ENCODE peak calls at places on chromosomes 4 and X, in nine cellular contexts. Y, E, F, K, J, I, T, M and V are unnamed samples.

GRCh38 chrX:154411981-154412340 is 622 bp downstream of the TAFAZZIN start:
- DNase-seq in J (peak), T (peak), F (peak), I (peak), Y (peak), K (peak), E (no peak), M (peak), V (peak)

GRCh38 chr4:8188743-8189550 is 10.1 kb upstream of the SH3TC1 start:
- DNase-seq in I (peak), J (no peak), T (no peak), M (no peak), Y (no peak), F (no peak), E (no peak), K (no peak), V (no peak)

GRCh38 chr4:146844761-146845160 is 100.9 kb downstream of the TTC29 start:
- DNase-seq in E (no peak), I (no peak), M (no peak), Y (no peak), J (no peak), F (no peak), T (no peak), K (no peak), V (no peak)

GRCh38 chrX:12819231-12819630 is 28.0 kb downstream of the PRPS2 start:
- DNase-seq in E (no peak), F (peak), K (no peak), J (peak), Y (no peak), T (no peak), I (no peak), M (no peak), V (no peak)

GRCh38 chr4:54647070-54647469 is 10.7 kb upstream of the KIT start:
- DNase-seq in F (no peak), K (no peak), Y (no peak), T (no peak), I (no peak), E (no peak), J (no peak), M (no peak), V (no peak)

GRCh38 chr4:6925357-6925836 is 15.8 kb downstream of the TBC1D14 start:
- DNase-seq in J (no peak), M (no peak), I (no peak), Y (no peak), E (no peak), K (no peak), F (no peak), T (no peak), V (no peak)

GRCh38 chrX:151984891-151985290 is 10.4 kb upstream of the GABRE start:
- DNase-seq in K (no peak), F (no peak), J (no peak), Y (no peak), E (no peak), M (no peak), I (no peak), T (no peak), V (no peak)

GRCh38 chr4:10083861-10084641 is 32.5 kb downstream of the WDR1 start:
- DNase-seq in Y (no peak), T (no peak), J (no peak), F (no peak), M (no peak), E (no peak), K (no peak), I (no peak), V (no peak)

GRCh38 chr4:168433576-168433975 is 46.7 kb downstream of the DDX60L start:
- DNase-seq in T (peak), M (no peak), K (no peak), Y (no peak), E (no peak), J (no peak), F (peak), I (no peak), V (no peak)